ENCODE peak calls at places on chromosomes 12 and 14, in eight cellular contexts. R, N, P, T, X, J, M and Z are unnamed samples.

GRCh38 chr12:53481957-53482586 is 17.2 kb downstream of the MAP3K12 start:
- DNase-seq in R (no peak), N (no peak), P (no peak), T (peak; percentile 53), X (no peak), J (no peak), M (no peak), Z (no peak)

GRCh38 chr12:9033244-9033887 is 44.0 kb downstream of the KLRG1 start:
- DNase-seq in R (no peak), N (no peak), P (no peak), T (no peak), X (no peak), J (no peak), M (no peak), Z (no peak)

GRCh38 chr14:94483071-94483451 is 7.1 kb upstream of the SERPINA9 start:
- DNase-seq in R (no peak), N (no peak), P (no peak), T (no peak), X (no peak), J (no peak), M (no peak), Z (no peak)

GRCh38 chr12:122861586-122861970 is 26.3 kb downstream of the HIP1R start:
- DNase-seq in R (no peak), N (no peak), P (no peak), T (no peak), X (no peak), J (no peak), M (no peak), Z (no peak)

GRCh38 chr12:70106347-70106746 is 136.9 kb upstream of the CNOT2 start:
- DNase-seq in R (no peak), N (no peak), P (no peak), T (peak; percentile 21), X (no peak), J (no peak), M (no peak), Z (no peak)

GRCh38 chr14:22012452-22012851 is 338.8 kb upstream of the OR4E1 start:
- DNase-seq in R (no peak), N (no peak), P (no peak), T (no peak), X (no peak), J (no peak), M (peak; percentile 51), Z (no peak)

GRCh38 chr14:99541677-99542470 is 60.7 kb downstream of the CCNK start:
- DNase-seq in R (no peak), N (no peak), P (no peak), T (no peak), X (peak; percentile 9), J (no peak), M (no peak), Z (no peak)

GRCh38 chr12:106645074-106645421 is 62.2 kb downstream of the RFX4 start:
- DNase-seq in R (no peak), N (no peak), P (peak; percentile 84), T (no peak), X (no peak), J (no peak), M (peak; percentile 72), Z (no peak)

GRCh38 chr12:132282950-132283771 is 46.2 kb downstream of the GALNT9 start:
- DNase-seq in R (no peak), N (no peak), P (peak; percentile 69), T (no peak), X (no peak), J (peak; percentile 70), M (peak; percentile 30), Z (no peak)

GRCh38 chr14:68621400-68622365 is 171.2 kb downstream of the ZFP36L1 start:
- DNase-seq in R (peak; percentile 65), N (no peak), P (no peak), T (peak; percentile 14), X (no peak), J (no peak), M (peak; percentile 62), Z (peak; percentile 84)

GRCh38 chr12:69254046-69254445 is 14.7 kb downstream of the CPSF6 start:
- DNase-seq in R (peak; percentile 35), N (peak; percentile 13), P (no peak), T (peak; percentile 49), X (peak; percentile 29), J (peak; percentile 73), M (no peak), Z (no peak)